ENCODE peak calls at places on chromosomes 13 and 19, in eight cellular contexts. D is hepatocyte; U is H54; H is stimulated activated CD4-positive, alpha-beta T cell treated with anti-CD3 and anti-CD28 coated beads, Interleukin-15, amount 100 ng/mL, for 1 hour; P is tibial nerve; T is astrocyte of the spinal cord; O is AG09309; S is type B pancreatic cell. G is an unnamed sample.
A peak's percentile ranks its signal among the peaks of the same experiment; 100 is the strongest.

GRCh38 chr13:97015661-97016350 is 21.5 kb upstream of the OXGR1 start:
- DNase-seq in T (peak; percentile 50), H (no peak), O (no peak), D (no peak), S (no peak), U (no peak), P (no peak), G (no peak)

GRCh38 chr13:25743426-25743825 is 308.4 kb downstream of the SHISA2 start:
- DNase-seq in D (no peak), T (no peak), P (no peak), S (no peak), H (no peak), U (no peak), O (no peak), G (no peak)

GRCh38 chr13:35722438-35723060 is 246.1 kb upstream of the MAB21L1 start:
- DNase-seq in S (no peak), H (no peak), U (no peak), D (no peak), T (no peak), P (no peak), O (no peak), G (no peak)

GRCh38 chr13:114313061-114313860 is 1.0 kb upstream of the CHAMP1 start:
- DNase-seq in O (no peak), T (no peak), S (no peak), H (peak; percentile 6), P (no peak), D (no peak), U (peak; percentile 55), G (peak; percentile 17)

GRCh38 chr13:22138947-22139346 is 468.1 kb downstream of the FGF9 start:
- DNase-seq in O (no peak), S (no peak), D (no peak), U (no peak), H (no peak), T (no peak), P (no peak), G (no peak)

GRCh38 chr13:32309812-32310706 is 5.1 kb downstream of the ZAR1L start:
- DNase-seq in T (peak; percentile 76), P (no peak), U (no peak), H (no peak), O (no peak), D (peak; percentile 74), S (no peak), G (peak; percentile 49)

GRCh38 chr13:111460548-111461444 is 140.4 kb downstream of the TEX29 start:
- DNase-seq in D (peak; percentile 68), T (peak; percentile 15), O (peak; percentile 8), H (no peak), U (peak; percentile 39), P (no peak), S (peak; percentile 70), G (peak; percentile 91)

GRCh38 chr19:29964171-29964570 is 22.1 kb downstream of the URI1 start:
- DNase-seq in H (no peak), T (no peak), O (no peak), S (no peak), U (no peak), P (no peak), D (no peak), G (no peak)

GRCh38 chr19:46357846-46358583 is 11.1 kb downstream of the PPP5C start:
- DNase-seq in T (no peak), D (no peak), O (no peak), P (no peak), S (no peak), H (no peak), U (no peak), G (no peak)

GRCh38 chr19:51531349-51532315 is at the start of gene SIGLEC6:
- DNase-seq in T (no peak), O (no peak), S (no peak), U (no peak), D (no peak), H (no peak), P (peak; percentile 17), G (no peak)

GRCh38 chr19:11379857-11380350 is 4.2 kb downstream of the EPOR start:
- DNase-seq in O (no peak), P (no peak), U (no peak), T (no peak), S (no peak), H (no peak), D (no peak), G (no peak)

GRCh38 chr19:55641376-55642152 is 762 bp downstream of the ZNF580 start:
- DNase-seq in H (no peak), S (no peak), P (no peak), T (no peak), D (no peak), U (peak; percentile 95), O (no peak), G (peak; percentile 74)

GRCh38 chr19:44592451-44592890 is 20.9 kb upstream of the IGSF23 start:
- DNase-seq in S (no peak), T (no peak), P (no peak), O (no peak), D (peak; percentile 57), H (no peak), U (no peak), G (no peak)